ENCODE peak calls at places on chromosomes 13 and 19, in ten cellular contexts. O is mesendoderm; D is fibroblast of lung; P is cardiac muscle cell; U is psoas muscle; F is fibroblast of mammary gland; M is choroid plexus epithelial cell; J is CD4-positive, alpha-beta memory T cell; T is H1; N is Caco-2. Y is an unnamed sample.

GRCh38 chr19:47444388-47444821 is 25.1 kb upstream of the MEIS3 start:
- DNase-seq in O (peak), D (no peak), P (no peak), U (no peak), F (no peak), M (no peak), J (peak), T (no peak), N (no peak), Y (no peak)

GRCh38 chr19:34096020-34096915 is 76.0 kb upstream of the LSM14A start:
- DNase-seq in O (peak), D (peak), P (peak), U (no peak), F (peak), M (peak), J (peak), T (no peak), N (no peak), Y (peak)

GRCh38 chr13:23279321-23279720 is 98.5 kb downstream of the SGCG start:
- DNase-seq in O (no peak), D (no peak), P (peak), U (no peak), F (no peak), M (peak), J (no peak), T (no peak), N (no peak), Y (peak)

GRCh38 chr13:35723820-35724219 is 247.3 kb upstream of the MAB21L1 start:
- DNase-seq in O (peak), D (peak), P (peak), U (peak), F (peak), M (peak), J (no peak), T (no peak), N (no peak), Y (peak)

GRCh38 chr19:28864024-28864503 is 348.9 kb downstream of the UQCRFS1 start:
- DNase-seq in O (no peak), D (no peak), P (no peak), U (no peak), F (no peak), M (no peak), J (no peak), T (no peak), N (no peak), Y (no peak)

GRCh38 chr13:111657013-111657412 is 336.6 kb downstream of the TEX29 start:
- DNase-seq in O (no peak), D (no peak), P (no peak), U (no peak), F (no peak), M (no peak), J (no peak), T (no peak), N (peak), Y (no peak)

GRCh38 chr13:26468203-26468602 is 89.3 kb upstream of the WASF3 start:
- DNase-seq in O (no peak), D (no peak), P (no peak), U (no peak), F (no peak), M (no peak), J (no peak), T (no peak), N (no peak), Y (no peak)

GRCh38 chr19:35436477-35437141 is 11.4 kb upstream of the FFAR2 start:
- DNase-seq in O (no peak), D (peak), P (peak), U (no peak), F (peak), M (peak), J (peak), T (no peak), N (no peak), Y (peak)

GRCh38 chr13:109151696-109152095 is 522.3 kb downstream of the MYO16 start:
- DNase-seq in O (peak), D (no peak), P (no peak), U (no peak), F (no peak), M (no peak), J (no peak), T (no peak), N (no peak), Y (no peak)

GRCh38 chr13:78430166-78430791 is 173.1 kb downstream of the POU4F1 start:
- DNase-seq in O (peak), D (no peak), P (no peak), U (no peak), F (no peak), M (no peak), J (no peak), T (no peak), N (no peak), Y (no peak)

GRCh38 chr13:66992183-66992582 is 238.0 kb downstream of the PCDH9 start:
- DNase-seq in O (no peak), D (peak), P (peak), U (no peak), F (no peak), M (peak), J (no peak), T (no peak), N (no peak), Y (peak)

GRCh38 chr13:82341116-82341515 is 1541.2 kb downstream of the SLITRK1 start:
- DNase-seq in O (no peak), D (no peak), P (no peak), U (no peak), F (no peak), M (no peak), J (no peak), T (no peak), N (no peak), Y (no peak)

DNA sequence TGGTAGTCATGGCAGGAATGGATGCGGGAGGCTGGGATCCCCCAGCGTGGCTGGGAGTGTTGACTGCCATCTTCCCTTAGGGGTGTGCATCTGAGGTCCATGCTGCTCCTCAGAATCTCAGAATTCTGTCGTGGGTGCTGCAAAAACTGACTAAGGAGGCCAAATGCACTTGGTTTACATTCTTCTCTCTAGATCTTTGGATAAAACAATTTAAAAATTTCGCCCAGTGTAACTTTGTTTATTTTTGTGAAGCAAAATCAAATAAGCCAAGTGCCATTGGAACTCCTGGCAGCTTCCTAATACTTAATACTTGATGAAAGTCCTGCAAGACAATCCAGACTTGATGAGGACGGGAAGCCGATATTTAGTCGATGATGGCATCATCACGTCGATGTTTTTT is 27.8 kb upstream of the TM9SF2 start:
- DNase-seq in O (no peak), D (no peak), P (no peak), U (no peak), F (no peak), M (no peak), J (no peak), T (no peak), N (no peak), Y (no peak)
- H3K4me3 ChIP-seq in O (no peak), D (no peak), P (no peak), U (no peak), F (no peak), M (no peak), J (no peak), T (no peak), N (no peak), Y (no peak)

GRCh38 chr19:13079542-13079986 is 23.1 kb downstream of the LYL1 start:
- DNase-seq in O (no peak), D (peak), P (peak), U (peak), F (peak), M (peak), J (no peak), T (no peak), N (no peak), Y (peak)

GRCh38 chr19:13076787-13077186 is 25.9 kb downstream of the LYL1 start:
- DNase-seq in O (no peak), D (no peak), P (no peak), U (no peak), F (no peak), M (no peak), J (no peak), T (no peak), N (no peak), Y (no peak)

GRCh38 chr19:13077233-13077632 is 25.4 kb downstream of the LYL1 start:
- DNase-seq in O (no peak), D (no peak), P (no peak), U (no peak), F (no peak), M (no peak), J (no peak), T (no peak), N (no peak), Y (no peak)

GRCh38 chr19:13076320-13076719 is 26.3 kb downstream of the LYL1 start:
- DNase-seq in O (no peak), D (no peak), P (no peak), U (no peak), F (no peak), M (no peak), J (no peak), T (no peak), N (no peak), Y (no peak)

DNA sequence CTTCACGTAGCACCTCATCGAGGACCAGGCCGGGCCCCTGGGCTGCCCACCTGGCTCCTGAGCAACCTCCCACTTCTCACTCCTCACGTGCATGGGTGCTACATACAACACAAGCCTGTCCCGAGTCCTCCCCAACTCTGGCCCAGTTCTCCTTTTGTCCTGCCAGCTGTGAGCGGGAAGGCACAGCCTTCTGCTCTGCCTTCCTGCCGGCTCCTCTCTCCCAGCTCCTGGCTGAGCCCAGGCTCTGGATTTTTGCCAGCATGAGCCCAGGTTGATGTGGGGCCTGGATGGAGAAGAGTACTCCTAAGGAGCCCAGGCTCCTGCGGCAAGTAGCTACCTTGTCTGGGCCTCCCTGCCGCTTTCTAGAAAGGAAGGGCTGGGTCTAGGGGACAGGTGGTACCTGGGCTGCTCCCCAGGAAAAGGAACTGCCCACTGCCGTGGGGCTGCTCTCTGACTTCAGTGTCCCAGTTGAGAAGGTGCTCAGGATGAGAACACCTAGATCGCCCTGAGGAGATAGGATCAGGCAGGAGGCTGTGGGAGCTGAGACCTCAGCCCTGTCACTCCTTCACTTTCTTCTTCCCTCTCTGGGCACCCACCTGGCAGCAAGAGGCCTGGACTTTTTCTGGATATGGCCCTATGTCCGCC is 23.6 kb downstream of the LYL1 start:
- DNase-seq in O (no peak), D (peak), P (no peak), U (no peak), F (no peak), M (no peak), J (no peak), T (no peak), N (no peak), Y (no peak)
- H3K4me3 ChIP-seq in O (no peak), D (no peak), P (no peak), U (no peak), F (no peak), M (no peak), J (no peak), T (no peak), N (no peak), Y (no peak)

DNA sequence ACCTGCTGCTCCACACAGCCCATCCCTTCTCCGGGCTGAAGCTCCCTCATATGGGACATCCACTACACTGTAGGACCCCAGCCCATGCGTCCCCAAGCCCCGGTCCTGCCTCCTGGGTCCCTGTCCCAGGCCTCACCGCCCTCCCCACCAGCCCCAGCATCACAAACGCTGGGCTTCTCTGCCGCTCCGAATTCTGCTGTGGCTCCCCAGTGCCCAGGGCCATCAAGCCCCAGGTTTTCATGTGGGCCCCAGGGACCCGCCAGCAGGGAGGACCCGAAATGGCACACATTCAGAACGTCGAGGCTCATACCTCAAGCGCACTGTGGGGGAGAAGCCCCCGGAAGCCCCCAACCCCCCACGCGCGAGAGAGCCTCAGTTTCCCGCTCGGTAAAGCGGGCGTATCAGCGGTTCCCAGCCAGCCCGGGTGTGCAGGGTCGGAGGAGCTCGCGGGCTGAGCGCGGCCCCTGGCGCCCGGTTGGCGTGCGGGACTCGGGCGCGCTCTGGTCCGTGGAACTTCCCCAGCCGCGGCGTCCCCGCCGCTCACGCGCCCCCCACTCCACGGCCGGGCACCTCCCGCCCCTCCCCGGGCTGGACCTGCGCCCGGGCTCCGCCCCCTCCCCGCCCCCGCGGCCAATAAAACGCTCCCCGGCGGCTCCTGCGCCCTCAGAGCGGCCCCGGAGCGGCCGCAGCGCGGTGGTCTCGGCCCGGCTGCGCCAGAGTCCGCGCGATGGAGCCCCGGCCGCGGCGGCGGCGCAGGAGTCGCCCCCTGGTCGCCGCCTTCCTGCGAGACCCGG is at the start of gene PLK5:
- DNase-seq in O (no peak), D (no peak), P (no peak), U (no peak), F (no peak), M (no peak), J (no peak), T (no peak), N (no peak), Y (no peak)
- H3K4me3 ChIP-seq in O (no peak), D (no peak), P (peak), U (peak), F (no peak), M (no peak), J (no peak), T (peak), N (no peak), Y (no peak)

GRCh38 chr13:100394005-100394695 is 194.4 kb downstream of the GGACT start:
- DNase-seq in O (no peak), D (peak), P (peak), U (no peak), F (peak), M (peak), J (peak), T (no peak), N (no peak), Y (peak)
- H3K4me3 ChIP-seq in O (no peak), D (no peak), P (no peak), U (no peak), F (peak), M (no peak), J (no peak), T (no peak), N (no peak), Y (no peak)

DNA sequence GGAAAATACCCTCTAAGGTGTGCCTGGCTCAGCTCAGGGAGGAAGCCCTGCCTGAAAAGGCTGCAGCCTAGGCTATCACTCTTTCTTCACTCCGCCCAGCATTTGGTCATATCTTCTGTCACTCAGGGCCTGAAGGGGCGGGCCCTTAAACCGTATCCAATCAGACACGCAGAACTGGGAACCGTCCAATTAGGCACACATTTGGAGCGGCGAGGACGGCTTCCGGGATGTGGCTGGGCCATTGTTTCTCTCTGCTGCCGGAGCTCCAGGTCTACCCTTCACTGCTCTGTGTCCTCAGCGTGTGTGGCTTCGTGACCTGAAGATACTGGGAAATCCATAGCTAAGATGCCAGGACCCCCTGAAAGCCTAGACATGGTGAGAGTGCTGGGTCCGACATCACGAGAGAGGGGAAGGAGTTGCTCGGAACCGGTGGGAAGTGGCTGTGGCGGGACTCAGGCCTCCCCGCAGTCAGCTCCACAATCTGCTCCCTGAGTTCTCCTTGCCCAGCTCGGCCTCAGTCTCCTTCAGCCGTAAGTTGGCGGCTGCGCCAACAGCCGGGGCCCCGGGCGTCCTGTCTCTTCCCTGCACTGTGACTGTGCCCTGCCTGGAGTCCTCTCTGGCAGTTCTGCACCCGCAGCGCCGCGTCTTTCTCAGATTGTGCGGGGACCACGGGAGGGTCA is at the start of gene ZNF493:
- DNase-seq in O (peak), D (peak), P (peak), U (peak), F (peak), M (peak), J (peak), T (peak), N (peak), Y (peak)
- H3K4me3 ChIP-seq in O (peak), D (peak), P (peak), U (peak), F (peak), M (peak), J (peak), T (peak), N (peak), Y (peak)

DNA sequence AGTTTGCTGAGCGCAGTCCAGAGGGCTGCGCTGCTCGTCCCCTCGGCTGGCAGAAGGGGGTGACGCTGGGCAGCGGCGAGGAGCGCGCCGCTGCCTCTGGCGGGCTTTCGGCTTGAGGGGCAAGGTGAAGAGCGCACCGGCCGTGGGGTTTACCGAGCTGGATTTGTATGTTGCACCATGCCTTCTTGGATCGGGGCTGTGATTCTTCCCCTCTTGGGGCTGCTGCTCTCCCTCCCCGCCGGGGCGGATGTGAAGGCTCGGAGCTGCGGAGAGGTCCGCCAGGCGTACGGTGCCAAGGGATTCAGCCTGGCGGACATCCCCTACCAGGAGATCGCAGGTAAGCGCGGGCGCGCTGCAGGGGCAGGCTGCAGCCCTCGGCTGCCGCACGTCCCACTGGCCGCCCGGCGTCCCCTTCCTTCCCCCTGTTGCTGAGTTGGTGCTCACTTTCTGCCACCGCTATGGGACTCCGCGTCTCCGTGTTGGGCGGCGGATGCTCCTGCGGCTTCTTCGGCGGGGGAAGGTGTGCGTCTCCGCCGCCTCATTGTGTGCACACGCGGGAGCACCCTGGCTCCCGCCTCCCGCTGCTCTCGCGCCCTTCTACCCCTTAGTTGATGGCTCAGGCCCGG is 786 bp downstream of the GPC6 start:
- DNase-seq in O (peak), D (peak), P (peak), U (peak), F (peak), M (peak), J (no peak), T (no peak), N (no peak), Y (peak)
- H3K4me3 ChIP-seq in O (peak), D (peak), P (peak), U (peak), F (peak), M (peak), J (no peak), T (peak), N (no peak), Y (peak)